ENCODE peak calls at places on chromosome 21, in four cellular contexts. S, W, Q and C are unnamed samples.

GRCh38 chr21:42255038-42255601 is 36.2 kb downstream of the ABCG1 start:
- DNase-seq in S (no peak), W (no peak), Q (peak; percentile 60), C (no peak)

GRCh38 chr21:24290151-24290833 is 1317.0 kb downstream of the MRPL39 start:
- DNase-seq in S (no peak), W (no peak), Q (no peak), C (no peak)

GRCh38 chr21:29376556-29376955 is 77.8 kb downstream of the BACH1 start:
- DNase-seq in S (peak; percentile 39), W (peak; percentile 80), Q (peak; percentile 69), C (peak; percentile 46)

GRCh38 chr21:42269382-42269781 is 45.8 kb downstream of the TFF3 start:
- DNase-seq in S (no peak), W (no peak), Q (no peak), C (no peak)

GRCh38 chr21:16563795-16564194 is 834.0 kb downstream of the USP25 start:
- DNase-seq in S (no peak), W (peak; percentile 84), Q (no peak), C (peak; percentile 12)

GRCh38 chr21:33070921-33071877 is 1.3 kb downstream of the OLIG1 start:
- DNase-seq in S (no peak), W (peak; percentile 69), Q (no peak), C (peak; percentile 13)

GRCh38 chr21:42062543-42063022 is 8.5 kb upstream of the UMODL1 start:
- DNase-seq in S (no peak), W (no peak), Q (peak; percentile 91), C (no peak)

GRCh38 chr21:43968410-43969114 is 43.5 kb upstream of the TRAPPC10 start:
- DNase-seq in S (no peak), W (no peak), Q (no peak), C (no peak)

GRCh38 chr21:41763398-41763931 is 3.4 kb downstream of the RIPK4 start:
- DNase-seq in S (no peak), W (peak; percentile 72), Q (no peak), C (no peak)

GRCh38 chr21:14382486-14382834 is 486 bp downstream of the HSPA13 start:
- DNase-seq in S (no peak), W (peak; percentile 78), Q (peak; percentile 42), C (peak; percentile 55)

GRCh38 chr21:15826147-15826780 is 96.5 kb downstream of the USP25 start:
- DNase-seq in S (peak; percentile 51), W (peak; percentile 81), Q (peak; percentile 36), C (peak; percentile 48)

GRCh38 chr21:46604329-46604974 is 430 bp downstream of the S100B start:
- DNase-seq in S (no peak), W (no peak), Q (no peak), C (no peak)

GRCh38 chr21:16181024-16181423 is 451.2 kb downstream of the USP25 start:
- DNase-seq in S (no peak), W (no peak), Q (no peak), C (no peak)

GRCh38 chr21:42568377-42568776 is 54.7 kb downstream of the SLC37A1 start:
- DNase-seq in S (no peak), W (no peak), Q (no peak), C (no peak)

GRCh38 chr21:44024895-44025353 is 12.8 kb downstream of the TRAPPC10 start:
- DNase-seq in S (no peak), W (peak; percentile 43), Q (no peak), C (peak; percentile 87)

GRCh38 chr21:43707462-43707861 is 11.5 kb upstream of the PDXK start:
- DNase-seq in S (no peak), W (no peak), Q (no peak), C (no peak)

GRCh38 chr21:15659768-15660423 is 69.9 kb upstream of the USP25 start:
- DNase-seq in S (no peak), W (no peak), Q (no peak), C (no peak)

GRCh38 chr21:46598563-46599250 is 6.2 kb downstream of the S100B start:
- DNase-seq in S (no peak), W (no peak), Q (no peak), C (no peak)

GRCh38 chr21:16194851-16195251 is 465.1 kb downstream of the USP25 start:
- DNase-seq in S (no peak), W (no peak), Q (no peak), C (peak; percentile 45)

GRCh38 chr21:20720623-20721022 is 277.6 kb upstream of the NCAM2 start:
- DNase-seq in S (no peak), W (no peak), Q (no peak), C (no peak)

GRCh38 chr21:30146558-30147282 is 19.9 kb downstream of the CLDN17 start:
- DNase-seq in S (no peak), W (no peak), Q (no peak), C (no peak)

GRCh38 chr21:39094847-39095525 is 88.3 kb downstream of the PSMG1 start:
- DNase-seq in S (no peak), W (no peak), Q (no peak), C (peak; percentile 47)

GRCh38 chr21:39093526-39093925 is 89.7 kb downstream of the PSMG1 start:
- DNase-seq in S (no peak), W (no peak), Q (no peak), C (no peak)

GRCh38 chr21:39095681-39096080 is 87.6 kb downstream of the PSMG1 start:
- DNase-seq in S (no peak), W (no peak), Q (no peak), C (no peak)

GRCh38 chr21:39096754-39097153 is 86.5 kb downstream of the PSMG1 start:
- DNase-seq in S (no peak), W (peak; percentile 76), Q (peak; percentile 5), C (no peak)

DNA sequence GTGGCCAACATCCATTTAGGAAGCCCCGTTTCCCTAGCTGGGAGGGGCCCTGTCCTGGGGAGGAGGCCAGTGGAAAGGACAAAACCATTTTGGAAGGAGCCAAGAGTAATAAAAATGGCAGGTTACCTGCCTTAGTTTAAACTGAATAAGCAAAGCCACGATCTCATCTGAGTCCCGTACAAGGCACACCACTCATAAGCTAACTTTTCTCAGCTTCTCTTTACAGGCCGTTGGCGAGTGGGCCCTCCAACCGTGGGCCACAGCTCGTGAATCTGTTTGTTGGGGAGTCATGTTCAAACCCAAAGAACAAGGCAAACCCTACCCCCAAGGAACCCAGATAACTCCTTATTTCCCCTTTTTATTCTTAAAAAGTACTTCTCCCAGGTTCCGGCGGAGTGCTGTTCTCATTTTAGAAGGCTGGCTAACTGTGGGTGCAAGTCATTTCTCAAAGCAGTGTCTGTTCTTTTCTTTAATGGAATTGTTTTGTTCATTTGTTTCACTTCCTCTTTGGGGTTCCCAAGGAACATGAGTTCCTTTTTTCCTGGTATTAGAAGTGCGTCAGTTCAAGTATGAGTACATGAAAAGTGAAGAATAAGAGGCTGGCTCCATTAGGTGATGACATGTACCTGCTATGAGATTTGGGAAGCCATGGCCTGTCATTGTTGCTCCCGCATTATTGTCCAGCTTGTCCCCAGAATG is 89.0 kb downstream of the PSMG1 start:
- DNase-seq in S (no peak), W (no peak), Q (no peak), C (no peak)
- H3K27ac ChIP-seq in S (no peak overlapping the region), W (no peak overlapping the region), Q (no peak overlapping the region), C (no peak overlapping the region)

DNA sequence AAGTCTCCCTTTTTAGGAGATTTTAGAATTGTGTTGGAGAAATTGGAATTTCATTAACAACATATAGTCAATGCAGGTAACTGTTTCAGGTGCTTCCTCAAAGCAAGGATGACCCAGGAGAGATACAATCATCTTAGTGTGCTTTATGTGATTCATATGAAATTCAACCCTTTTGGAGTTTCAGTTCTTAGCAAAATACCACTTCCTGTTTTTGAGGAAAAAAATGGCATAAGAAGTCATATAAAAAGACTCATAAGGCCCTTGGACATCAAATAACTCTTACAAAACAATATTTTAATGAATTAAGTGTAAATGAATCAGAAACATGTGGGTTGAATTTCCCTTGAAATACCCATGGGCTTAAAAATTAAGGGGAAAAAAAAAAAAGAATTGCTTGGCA is 926.6 kb downstream of the LTN1 start:
- DNase-seq in S (no peak), W (no peak), Q (peak; percentile 60), C (peak; percentile 23)
- H2AFZ ChIP-seq in S (no peak overlapping the region), W (no peak overlapping the region), Q (peak overlapping the region; percentile 73), C (peak overlapping the region; percentile 30)

DNA sequence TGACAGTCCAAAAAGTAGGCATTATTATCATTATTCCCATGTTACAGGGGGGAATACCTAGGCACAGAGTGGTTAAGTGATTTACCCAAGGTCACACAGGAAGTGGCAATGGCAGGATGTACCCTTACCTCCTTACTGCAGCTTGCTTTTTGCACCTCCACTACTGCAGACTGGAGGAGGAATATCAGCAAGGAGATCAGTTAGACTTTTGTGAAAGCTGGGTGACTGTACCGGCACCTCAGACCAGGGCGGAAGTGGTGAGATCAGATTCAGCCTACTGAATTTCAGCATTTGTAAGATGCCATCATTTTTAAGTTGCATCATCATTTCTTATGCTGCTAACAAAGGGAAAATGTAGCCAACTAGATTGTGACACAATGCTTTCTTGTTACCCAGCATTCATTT is 4.5 kb downstream of the ADARB1 start:
- DNase-seq in S (no peak), W (no peak), Q (no peak), C (peak; percentile 95)
- TF ChIP-seq EZH2phosphoT487 in S (no peak), W (no peak), Q (no peak), C (no peak)

GRCh38 chr21:31536138-31536537 is 123.4 kb upstream of the SOD1 start:
- DNase-seq in S (no peak), W (no peak), Q (no peak), C (no peak)
- H3K27ac ChIP-seq in S (no peak overlapping the region), W (no peak overlapping the region), Q (no peak overlapping the region), C (no peak overlapping the region)

DNA sequence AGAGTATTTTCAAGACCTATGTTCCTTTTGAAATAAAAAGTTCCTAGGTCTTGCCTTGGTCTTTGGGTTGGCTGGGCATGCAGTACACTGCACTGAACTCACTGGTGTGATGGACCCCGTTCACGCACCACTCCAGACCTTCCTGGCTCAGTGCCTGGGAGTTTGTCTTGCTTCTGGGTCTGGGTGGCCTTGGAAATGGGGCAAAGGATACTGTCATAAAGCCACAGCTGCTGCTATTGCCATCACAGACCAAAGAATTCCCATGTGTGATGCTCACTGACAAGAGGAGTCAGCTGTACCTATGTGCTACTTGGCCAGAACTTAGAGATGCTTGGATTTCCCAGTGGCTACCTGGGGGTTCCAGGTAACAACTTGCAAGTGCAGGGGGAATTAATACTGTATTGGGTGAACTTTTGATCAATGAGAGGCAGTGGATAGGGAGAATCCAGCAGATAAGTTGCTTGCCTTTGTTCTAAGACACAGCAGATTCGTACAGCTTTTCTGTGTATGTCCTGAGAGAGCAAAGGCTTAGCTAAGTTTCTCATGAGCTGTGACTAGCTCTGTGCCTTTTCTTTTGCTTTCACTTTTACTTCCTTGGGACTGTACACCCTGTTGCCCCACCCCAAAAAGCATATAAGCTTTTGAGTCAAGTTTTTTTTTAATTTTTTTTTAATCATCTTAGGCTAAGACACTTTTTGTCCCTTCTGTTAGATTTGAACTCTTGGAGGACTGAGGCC is 115.3 kb downstream of the RUNX1 start:
- DNase-seq in S (no peak), W (no peak), Q (no peak), C (no peak)
- H2AFZ ChIP-seq in S (no peak overlapping the region), W (no peak overlapping the region), Q (no peak overlapping the region), C (no peak overlapping the region)